ENCODE peak calls at places on chromosomes 2 and 18, in seven cellular contexts. W is K562, I is HepG2, T is HCT116, N is SK-N-SH, Y is H1, C is GM12878. G is an unnamed sample. For H3K4me1, the result is how much of the 10 kb centered on the place peaks cover.

GRCh38 chr2:172448544-172449267 is 21.3 kb downstream of the ITGA6 start:
- DNase-seq in W (no peak), I (no peak), T (no peak), N (no peak), Y (no peak), C (no peak), G (no peak)

GRCh38 chr2:102018823-102019445 is 27.2 kb downstream of the IL1R2 start:
- DNase-seq in W (no peak), I (no peak), T (no peak), N (no peak), Y (no peak), C (no peak), G (no peak)

GRCh38 chr18:47944972-47945843 is 14.7 kb upstream of the SMAD2 start:
- DNase-seq in W (no peak), I (peak), T (no peak), N (no peak), Y (no peak), C (no peak), G (no peak)

GRCh38 chr2:129193961-129194360 is 785.5 kb upstream of the RAB6C start:
- DNase-seq in W (no peak), I (no peak), T (no peak), N (no peak), Y (no peak), C (no peak), G (no peak)

GRCh38 chr2:16124881-16125613 is 184.7 kb downstream of the MYCN start:
- DNase-seq in W (no peak), I (no peak), T (no peak), N (no peak), Y (peak), C (no peak), G (no peak)

GRCh38 chr2:217160978-217161973 is 301.4 kb upstream of the TNP1 start:
- DNase-seq in W (no peak), I (no peak), T (no peak), N (no peak), Y (no peak), C (no peak), G (no peak)

GRCh38 chr2:286774-287392 is 1.0 kb downstream of the ALKAL2 start:
- DNase-seq in W (no peak), I (no peak), T (no peak), N (peak), Y (no peak), C (no peak), G (no peak)

GRCh38 chr2:48377646-48378045 is 152.3 kb upstream of the STON1 start:
- DNase-seq in W (no peak), I (no peak), T (no peak), N (no peak), Y (no peak), C (no peak), G (no peak)

GRCh38 chr2:224927671-224928173 is 114.5 kb downstream of the DOCK10 start:
- DNase-seq in W (no peak), I (no peak), T (no peak), N (no peak), Y (no peak), C (no peak), G (no peak)

GRCh38 chr18:70194227-70194890 is 11.1 kb downstream of the RTTN start:
- DNase-seq in W (no peak), I (no peak), T (no peak), N (no peak), Y (no peak), C (peak), G (no peak)

GRCh38 chr18:54775686-54776085 is 52.6 kb upstream of the RAB27B start:
- DNase-seq in W (no peak), I (no peak), T (peak), N (peak), Y (no peak), C (no peak), G (no peak)

GRCh38 chr2:172471168-172471567 is 43.8 kb downstream of the ITGA6 start:
- DNase-seq in W (no peak), I (no peak), T (no peak), N (no peak), Y (no peak), C (no peak), G (no peak)

GRCh38 chr2:141942006-141942789 is 188.6 kb downstream of the LRP1B start:
- DNase-seq in W (no peak), I (no peak), T (peak), N (no peak), Y (no peak), C (no peak), G (no peak)

GRCh38 chr18:50306944-50307343 is 19.5 kb upstream of the CXXC1 start:
- DNase-seq in W (no peak), I (no peak), T (no peak), N (no peak), Y (no peak), C (no peak), G (no peak)

GRCh38 chr2:241185961-241186360 is 2.5 kb upstream of the ANO7 start:
- DNase-seq in W (no peak), I (no peak), T (no peak), N (no peak), Y (no peak), C (no peak), G (no peak)
- TF ChIP-seq YY1 in W (no peak), I (no peak), T (no peak), N (no peak), Y (no peak), C (no peak), G (no peak)

DNA sequence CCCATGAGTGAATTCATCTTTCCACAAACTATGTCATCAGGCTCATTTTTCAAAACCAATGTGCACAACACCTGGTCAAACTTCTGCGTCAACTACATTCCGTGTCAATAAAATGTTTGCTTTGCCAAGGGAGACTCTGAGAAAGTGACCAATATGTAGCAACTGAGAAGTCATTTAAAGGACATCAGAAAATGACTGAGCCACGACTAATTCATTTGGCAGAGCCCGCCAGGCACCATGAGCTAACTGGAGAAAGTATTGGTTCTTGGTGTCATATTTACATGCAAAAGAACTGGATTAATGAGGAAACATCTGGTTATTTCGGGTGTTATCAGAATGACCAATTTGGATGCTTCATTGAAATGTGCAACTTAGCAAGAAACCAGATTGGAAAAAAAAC is 7.2 kb downstream of the RND3 start:
- DNase-seq in W (no peak), I (no peak), T (no peak), N (no peak), Y (no peak), C (no peak), G (no peak)
- H3K4me1 ChIP-seq in W (under half), I (under half), T (half or more), N (half or more), Y (under half), C (under half), G (under half)

GRCh38 chr2:206642075-206643025 is at the start of gene FAM237A:
- DNase-seq in W (peak), I (peak), T (peak), N (peak), Y (peak), C (no peak), G (peak)

DNA sequence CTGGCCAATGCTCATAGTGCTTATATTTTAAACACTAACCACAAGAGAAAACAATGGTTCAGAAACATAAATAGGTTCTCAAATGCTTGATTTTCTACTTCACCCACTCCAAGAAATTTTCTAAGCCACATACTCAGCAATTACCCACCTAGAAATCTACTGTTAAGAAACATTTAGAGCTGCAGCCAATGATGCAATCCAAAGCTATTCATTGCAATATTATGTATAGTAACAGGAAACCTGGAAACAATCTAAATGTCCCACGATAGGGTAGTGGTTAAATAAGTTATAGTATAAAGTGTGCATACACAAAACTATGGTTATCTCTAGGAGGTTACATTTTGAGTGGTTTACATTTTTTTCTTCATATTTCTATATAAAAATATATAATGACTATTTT is 5.7 kb downstream of the FAM237A start:
- DNase-seq in W (no peak), I (no peak), T (no peak), N (no peak), Y (no peak), C (no peak), G (no peak)
- TF ChIP-seq YY1 in W (no peak), I (no peak), T (no peak), N (no peak), Y (no peak), C (no peak), G (no peak)

DNA sequence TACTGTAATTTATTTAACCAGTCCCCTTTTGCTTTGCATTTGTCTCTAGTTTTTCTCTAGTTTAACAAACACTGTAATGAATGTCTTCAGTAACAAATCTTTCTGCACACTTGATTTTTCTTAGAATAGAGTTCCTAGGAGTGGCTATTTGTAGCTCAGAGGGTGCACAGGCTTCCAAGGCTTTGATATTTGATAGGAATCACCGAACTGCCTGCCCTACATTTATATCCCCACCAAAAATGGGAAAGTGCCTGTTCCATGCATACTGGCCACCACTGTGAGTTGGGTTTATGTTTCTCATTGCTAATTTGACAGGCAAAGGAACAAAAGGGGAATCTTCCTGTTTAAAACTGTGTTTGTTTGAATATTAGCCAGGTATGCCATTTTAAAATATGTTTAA is 238.7 kb downstream of the SH3RF3 start:
- DNase-seq in W (no peak), I (no peak), T (no peak), N (no peak), Y (no peak), C (no peak), G (no peak)
- H3K4me1 ChIP-seq in W (under half), I (under half), T (under half), N (under half), Y (under half), C (under half), G (under half)

GRCh38 chr2:230925879-230926765 is 1.1 kb upstream of the GPR55 start:
- DNase-seq in W (no peak), I (no peak), T (no peak), N (no peak), Y (no peak), C (peak), G (no peak)
- TF ChIP-seq YY1 in W (no peak), I (no peak), T (no peak), N (no peak), Y (no peak), C (no peak), G (no peak)

GRCh38 chr18:58862851-58863538 is 1.7 kb upstream of the ZNF532 start:
- DNase-seq in W (no peak), I (no peak), T (peak), N (peak), Y (peak), C (no peak), G (no peak)
- H3K4me1 ChIP-seq in W (under half), I (under half), T (under half), N (under half), Y (under half), C (under half), G (under half)

DNA sequence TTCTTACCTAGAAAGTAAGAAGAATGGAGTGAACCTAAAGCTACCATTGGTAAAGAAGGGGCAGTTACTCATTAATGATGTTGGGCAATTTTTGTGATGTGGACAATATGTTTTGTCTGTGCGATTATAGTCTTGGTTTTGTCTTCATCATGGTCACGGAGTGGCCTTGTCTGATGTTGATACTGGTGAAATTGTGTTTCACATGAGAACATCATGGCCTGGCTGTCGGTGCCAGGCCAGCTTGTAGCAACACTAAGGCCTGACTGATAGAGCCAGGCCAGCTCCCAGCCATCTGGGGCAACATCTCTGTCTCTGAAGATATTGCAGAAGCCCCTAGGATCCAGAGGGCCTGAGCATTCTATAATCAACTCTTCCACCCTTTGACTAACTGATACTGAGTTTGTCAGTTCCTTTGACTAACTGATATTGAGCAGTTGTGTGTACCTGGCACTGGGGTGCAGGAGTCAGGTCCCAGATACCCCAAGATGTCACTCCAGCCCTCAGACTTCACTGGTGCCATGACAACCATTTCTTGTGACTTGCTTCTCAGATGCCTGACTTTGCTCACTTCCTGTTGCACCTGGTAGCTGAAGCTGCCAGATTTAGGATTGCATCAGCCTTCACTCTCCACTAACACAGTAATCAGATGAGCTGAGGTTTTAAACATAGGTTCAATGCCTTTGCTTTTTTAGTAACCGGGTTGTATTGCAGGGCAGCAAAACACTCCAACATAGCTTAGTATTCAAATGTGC is 62.5 kb downstream of the RPIA start:
- DNase-seq in W (peak), I (no peak), T (no peak), N (no peak), Y (no peak), C (peak), G (no peak)
- TF ChIP-seq YY1 in W (no peak), I (no peak), T (no peak), N (no peak), Y (no peak), C (no peak), G (no peak)

GRCh38 chr18:79217979-79218604 is 148.9 kb downstream of the ATP9B start:
- DNase-seq in W (no peak), I (no peak), T (no peak), N (no peak), Y (no peak), C (no peak), G (no peak)

GRCh38 chr18:79218605-79219195 is 149.5 kb downstream of the ATP9B start:
- DNase-seq in W (no peak), I (no peak), T (no peak), N (no peak), Y (no peak), C (no peak), G (no peak)

GRCh38 chr18:79221136-79221535 is 151.9 kb downstream of the ATP9B start:
- DNase-seq in W (no peak), I (no peak), T (no peak), N (peak), Y (no peak), C (no peak), G (no peak)

GRCh38 chr18:79223431-79223830 is 154.2 kb downstream of the ATP9B start:
- DNase-seq in W (no peak), I (no peak), T (no peak), N (no peak), Y (no peak), C (no peak), G (no peak)

GRCh38 chr18:79222790-79223189 is 153.6 kb downstream of the ATP9B start:
- DNase-seq in W (no peak), I (no peak), T (no peak), N (no peak), Y (no peak), C (no peak), G (no peak)
- H3K4me1 ChIP-seq in W (under half), I (under half), T (under half), N (under half), Y (under half), C (under half), G (under half)

GRCh38 chr2:38856165-38856564 is 19.6 kb downstream of the DHX57 start:
- DNase-seq in W (no peak), I (no peak), T (no peak), N (no peak), Y (no peak), C (no peak), G (no peak)
- TF ChIP-seq YY1 in W (no peak), I (no peak), T (no peak), N (no peak), Y (no peak), C (no peak), G (no peak)

GRCh38 chr2:130823171-130823885 is 13.4 kb upstream of the ARHGEF4 start:
- DNase-seq in W (no peak), I (no peak), T (no peak), N (no peak), Y (peak), C (no peak), G (no peak)

GRCh38 chr2:130819915-130820861 is 16.5 kb upstream of the ARHGEF4 start:
- DNase-seq in W (no peak), I (no peak), T (no peak), N (peak), Y (peak), C (no peak), G (no peak)

GRCh38 chr2:130823886-130824491 is 12.7 kb upstream of the ARHGEF4 start:
- DNase-seq in W (no peak), I (no peak), T (no peak), N (no peak), Y (peak), C (peak), G (no peak)

GRCh38 chr2:130822766-130823165 is 13.9 kb upstream of the ARHGEF4 start:
- DNase-seq in W (no peak), I (no peak), T (no peak), N (no peak), Y (no peak), C (no peak), G (no peak)

DNA sequence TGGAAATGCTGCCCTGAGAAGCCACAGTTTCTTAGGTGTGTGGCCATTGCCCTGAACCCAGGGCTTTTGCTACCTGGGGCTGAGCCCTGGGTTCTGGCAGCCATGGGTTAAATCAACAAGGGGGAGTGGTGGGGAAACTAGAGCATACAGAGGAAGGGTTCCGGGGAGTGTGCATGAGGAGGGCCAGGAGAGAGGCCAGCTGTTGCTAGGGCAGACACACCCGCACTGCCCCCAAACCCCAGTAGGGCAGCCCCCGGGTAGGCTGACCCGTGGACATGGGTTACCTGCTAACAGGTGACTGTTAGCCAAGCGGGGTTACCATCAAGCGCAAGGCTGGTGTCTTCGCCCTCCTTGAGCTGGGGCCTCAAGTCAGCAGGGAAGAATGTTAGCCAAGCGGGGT is 14.8 kb upstream of the ARHGEF4 start:
- DNase-seq in W (no peak), I (no peak), T (no peak), N (no peak), Y (peak), C (no peak), G (no peak)
- H3K4me1 ChIP-seq in W (under half), I (under half), T (under half), N (under half), Y (under half), C (under half), G (under half)